ENCODE peak calls at places on chromosome 14, in eight cellular contexts. W is cardiac muscle cell, D is epithelial cell of esophagus, N is right atrium auricular region, Z is aorta, C is putamen, T is T-helper 1 cell, M is EL. Y is an unnamed sample.

GRCh38 chr14:104826197-104826857 is 25.4 kb downstream of the ZBTB42 start:
- DNase-seq in Z (peak; percentile 98), W (peak; percentile 92), T (peak; percentile 94), C (peak; percentile 78), M (peak; percentile 89), D (peak; percentile 83), N (peak; percentile 81), Y (peak; percentile 93)

GRCh38 chr14:92659765-92660561 is 88.5 kb downstream of the LGMN start:
- DNase-seq in M (no peak), Z (no peak), W (no peak), C (peak; percentile 39), T (no peak), N (peak; percentile 75), D (peak; percentile 81), Y (peak; percentile 22)

GRCh38 chr14:101235042-101235871 is 326.0 kb upstream of the DIO3 start:
- DNase-seq in N (no peak), T (no peak), C (peak; percentile 25), W (peak; percentile 78), Z (peak; percentile 79), M (peak; percentile 42), D (peak; percentile 14), Y (peak; percentile 11)

GRCh38 chr14:35285168-35285990 is 6.8 kb upstream of the PSMA6 start:
- DNase-seq in T (no peak), W (no peak), M (peak; percentile 18), C (no peak), Z (no peak), D (peak; percentile 62), N (no peak), Y (no peak)

GRCh38 chr14:94383777-94384176 is 4.6 kb downstream of the SERPINA1 start:
- DNase-seq in C (no peak), Z (no peak), N (no peak), W (no peak), T (no peak), M (no peak), D (no peak), Y (no peak)

GRCh38 chr14:103946975-103947374 is 4.6 kb upstream of the RD3L start:
- DNase-seq in D (no peak), M (no peak), C (no peak), N (no peak), Z (no peak), W (no peak), T (no peak), Y (no peak)

GRCh38 chr14:29630566-29631160 is 297.0 kb downstream of the PRKD1 start:
- DNase-seq in N (no peak), Z (no peak), T (no peak), W (no peak), M (no peak), D (peak; percentile 4), C (no peak), Y (no peak)

GRCh38 chr14:24115451-24116110 is 832 bp upstream of the NRL start:
- DNase-seq in C (no peak), W (no peak), T (no peak), Z (peak; percentile 70), N (no peak), M (no peak), D (no peak), Y (no peak)

GRCh38 chr14:54572316-54572715 is 5.4 kb downstream of the SAMD4A start:
- DNase-seq in M (peak; percentile 60), W (peak; percentile 53), Z (no peak), D (peak; percentile 58), C (no peak), T (no peak), N (no peak), Y (no peak)

GRCh38 chr14:99716850-99717681 is 33.0 kb downstream of the CYP46A1 start:
- DNase-seq in D (no peak), N (peak; percentile 21), T (no peak), C (no peak), W (no peak), Z (peak; percentile 50), M (no peak), Y (no peak)

GRCh38 chr14:54310151-54310851 is 86.5 kb upstream of the CDKN3 start:
- DNase-seq in T (no peak), M (peak; percentile 17), D (peak; percentile 43), W (no peak), N (no peak), Z (no peak), C (no peak), Y (no peak)

GRCh38 chr14:61186793-61187641 is 94.1 kb downstream of the TMEM30B start:
- DNase-seq in W (peak; percentile 16), Z (no peak), D (no peak), N (no peak), T (no peak), M (no peak), C (no peak), Y (no peak)

GRCh38 chr14:63046339-63047268 is 1.3 kb upstream of the KCNH5 start:
- DNase-seq in M (no peak), N (no peak), Z (peak; percentile 61), D (peak; percentile 33), C (no peak), T (no peak), W (no peak), Y (no peak)

GRCh38 chr14:89340200-89340667 is 76.8 kb downstream of the FOXN3 start:
- DNase-seq in Z (no peak), M (no peak), T (no peak), N (no peak), W (no peak), D (peak; percentile 75), C (no peak), Y (no peak)

GRCh38 chr14:38751459-38751858 is 351.6 kb downstream of the SEC23A start:
- DNase-seq in N (no peak), T (no peak), C (no peak), D (no peak), M (no peak), W (no peak), Z (no peak), Y (no peak)

GRCh38 chr14:22579218-22579617 is 9.8 kb downstream of the DAD1 start:
- DNase-seq in N (no peak), M (no peak), T (no peak), Z (no peak), D (no peak), C (no peak), W (no peak), Y (no peak)

GRCh38 chr14:60561845-60562746 is 53.1 kb downstream of the SIX6 start:
- DNase-seq in N (no peak), Z (no peak), W (peak; percentile 79), T (no peak), M (peak; percentile 56), D (peak; percentile 77), C (peak; percentile 41), Y (peak; percentile 67)

GRCh38 chr14:105249175-105250007 is 1.1 kb downstream of the BTBD6 start:
- DNase-seq in C (no peak), W (peak; percentile 11), D (peak; percentile 34), T (no peak), Z (no peak), N (peak; percentile 66), M (peak; percentile 31), Y (peak; percentile 15)

GRCh38 chr14:74941676-74942097 is 13.7 kb downstream of the PGF start:
- DNase-seq in N (peak; percentile 75), C (peak; percentile 83), T (no peak), M (peak; percentile 78), Z (peak; percentile 92), D (peak; percentile 55), W (no peak), Y (peak; percentile 73)

Y was measured in midbrain.